ENCODE peak calls at places on chromosomes 3 and 15, in nine cellular contexts. D is mammary epithelial cell, P is mucosa of descending colon, S is AG10803, A is psoas muscle, X is fibroblast of lung, T is cardiac fibroblast, L is GM13977, Z is upper lobe of right lung. R is an unnamed sample.
A peak's percentile ranks its signal among the peaks of the same experiment; 100 is the strongest.

GRCh38 chr15:51837784-51838183 is 8.3 kb downstream of the TMOD3 start:
- DNase-seq in D (no peak), P (no peak), S (no peak), A (no peak), X (peak; percentile 55), T (peak; percentile 52), L (peak; percentile 17), Z (no peak), R (no peak)

GRCh38 chr3:130548356-130548755 is 31.4 kb downstream of the COL6A6 start:
- DNase-seq in D (no peak), P (no peak), S (no peak), A (no peak), X (no peak), T (no peak), L (no peak), Z (no peak), R (no peak)

GRCh38 chr3:56137406-56137805 is 330.9 kb downstream of the ERC2 start:
- DNase-seq in D (no peak), P (no peak), S (no peak), A (no peak), X (peak; percentile 92), T (peak; percentile 72), L (no peak), Z (no peak), R (peak; percentile 73)

GRCh38 chr3:15333099-15333956 is 942 bp upstream of the SH3BP5 start:
- DNase-seq in D (no peak), P (no peak), S (no peak), A (no peak), X (no peak), T (no peak), L (no peak), Z (no peak), R (no peak)

GRCh38 chr15:49675051-49675450 is 54.2 kb downstream of the DTWD1 start:
- DNase-seq in D (peak; percentile 86), P (no peak), S (peak; percentile 93), A (no peak), X (peak; percentile 88), T (peak; percentile 82), L (no peak), Z (no peak), R (peak; percentile 69)

GRCh38 chr15:81088496-81088895 is 45.6 kb upstream of the CFAP161 start:
- DNase-seq in D (no peak), P (no peak), S (no peak), A (no peak), X (no peak), T (no peak), L (no peak), Z (no peak), R (no peak)

GRCh38 chr3:114221881-114222264 is 15.5 kb downstream of the ZNF80 start:
- DNase-seq in D (no peak), P (no peak), S (no peak), A (no peak), X (no peak), T (no peak), L (no peak), Z (no peak), R (no peak)

GRCh38 chr3:187914231-187914630 is 169.0 kb upstream of the BCL6 start:
- DNase-seq in D (peak; percentile 28), P (no peak), S (no peak), A (no peak), X (no peak), T (no peak), L (no peak), Z (no peak), R (peak; percentile 50)

GRCh38 chr3:9715127-9715526 is 11.5 kb downstream of the CPNE9 start:
- DNase-seq in D (no peak), P (no peak), S (no peak), A (no peak), X (no peak), T (no peak), L (no peak), Z (no peak), R (no peak)

DNA sequence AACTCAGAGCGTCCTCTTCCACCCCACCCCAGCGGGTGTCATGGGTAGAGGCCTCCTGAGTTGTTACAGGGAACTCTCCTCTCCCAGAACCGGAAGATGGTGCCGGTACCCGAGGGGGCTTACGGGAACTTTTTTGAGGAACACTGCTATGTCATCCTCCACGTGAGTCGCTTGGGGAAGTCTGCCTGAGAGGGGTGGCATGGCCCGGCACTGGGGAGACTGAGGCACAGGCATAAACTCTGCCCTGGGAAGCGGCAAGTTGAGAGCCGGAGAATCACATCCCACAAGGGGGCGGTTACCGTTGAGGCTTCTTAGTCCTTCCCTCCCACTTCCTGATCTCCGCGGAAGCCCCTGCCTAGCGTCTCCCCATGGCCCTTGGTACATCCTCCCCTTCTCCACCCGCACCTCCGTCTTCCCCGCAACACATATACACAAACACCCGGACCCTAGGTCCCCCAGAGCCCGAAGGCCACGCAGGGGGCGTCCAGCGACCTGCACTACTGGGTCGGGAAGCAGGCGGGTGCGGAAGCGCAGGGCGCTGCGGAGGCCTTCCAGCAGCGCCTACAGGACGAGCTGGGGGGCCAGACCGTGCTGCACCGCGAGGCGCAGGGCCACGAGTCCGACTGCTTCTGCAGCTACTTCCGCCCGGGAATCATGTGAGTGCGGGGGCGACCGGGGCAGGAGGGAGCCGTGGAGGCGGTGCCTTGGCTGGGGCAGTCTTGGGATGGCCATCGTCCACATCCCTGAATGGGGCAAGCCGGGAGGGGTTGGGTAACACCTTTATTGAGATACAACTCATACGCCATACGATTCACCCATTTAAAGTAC is 3.4 kb downstream of the VILL start:
- DNase-seq in D (no peak), P (peak; percentile 90), S (peak; percentile 75), A (peak; percentile 89), X (peak; percentile 83), T (peak; percentile 89), L (peak; percentile 72), Z (peak; percentile 95), R (no peak)
- TF ChIP-seq CTCF in D (no peak), P (no peak), S (no peak), A (no peak), X (no peak), T (no peak), L (no peak), Z (no peak), R (no peak)

DNA sequence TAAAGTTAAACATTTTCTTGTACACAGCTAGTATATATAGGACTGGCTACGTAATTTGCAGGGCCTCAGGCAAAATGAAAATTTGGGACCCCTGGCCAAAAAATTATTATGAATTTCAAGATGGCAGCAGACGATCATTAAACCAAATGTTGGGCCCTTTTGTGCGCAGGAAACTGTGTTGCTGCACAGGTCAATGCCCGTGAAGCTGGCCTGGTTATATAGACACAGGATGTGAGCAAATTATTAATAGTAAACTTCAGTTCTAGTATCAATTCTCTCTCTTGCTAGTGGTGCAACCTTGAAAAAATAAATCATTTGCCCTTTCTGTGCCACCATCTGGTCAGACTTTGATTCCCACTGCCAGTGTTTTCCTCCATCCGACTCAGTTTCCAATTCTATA is 83.5 kb downstream of the MINAR1 start:
- DNase-seq in D (no peak), P (no peak), S (no peak), A (no peak), X (no peak), T (no peak), L (no peak), Z (no peak), R (no peak)
- TF ChIP-seq CTCF in D (no peak), P (no peak), S (no peak), A (no peak), X (no peak), T (no peak), L (no peak), Z (no peak), R (no peak)

DNA sequence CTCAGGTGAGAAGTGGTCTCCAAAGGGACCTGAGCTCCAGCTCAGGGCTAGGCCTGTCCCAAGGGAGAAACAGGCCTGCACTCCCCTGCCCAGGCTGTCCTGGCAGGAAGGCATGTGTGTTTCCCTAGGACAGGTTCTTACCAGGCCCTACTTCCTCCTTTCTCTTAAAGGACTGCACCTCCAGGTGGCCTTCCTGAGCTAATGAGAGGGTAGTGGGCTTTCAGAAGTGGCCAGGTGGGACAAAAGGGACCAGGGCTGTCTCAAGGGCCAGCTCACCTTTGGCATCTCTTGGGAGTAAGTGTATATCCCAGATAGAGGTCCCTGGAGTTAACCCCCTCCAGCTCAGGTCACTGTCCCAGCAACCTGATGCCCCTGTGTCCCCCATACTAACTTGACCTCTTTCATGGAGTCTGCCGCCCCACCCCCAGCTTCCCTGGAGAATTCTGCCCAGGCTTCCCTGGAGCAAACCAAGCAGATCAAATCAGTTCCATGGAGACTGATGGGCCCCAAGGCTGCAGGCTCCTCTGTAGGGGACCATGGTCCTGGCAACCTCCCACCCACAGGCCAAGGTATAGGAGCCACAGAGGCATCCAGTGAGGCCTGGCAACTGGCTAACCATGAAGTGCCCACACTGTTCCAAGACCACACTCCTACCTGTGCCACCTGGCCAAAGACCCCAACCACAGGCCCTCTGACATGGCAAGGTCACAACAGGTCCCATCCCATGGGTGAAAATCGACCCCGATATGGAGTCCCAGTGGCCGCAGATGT is 67.6 kb downstream of the ZNF445 start:
- DNase-seq in D (no peak), P (no peak), S (no peak), A (no peak), X (no peak), T (no peak), L (no peak), Z (no peak), R (no peak)
- TF ChIP-seq CTCF in D (no peak), P (no peak), S (no peak), A (no peak), X (no peak), T (no peak), L (no peak), Z (no peak), R (no peak)

DNA sequence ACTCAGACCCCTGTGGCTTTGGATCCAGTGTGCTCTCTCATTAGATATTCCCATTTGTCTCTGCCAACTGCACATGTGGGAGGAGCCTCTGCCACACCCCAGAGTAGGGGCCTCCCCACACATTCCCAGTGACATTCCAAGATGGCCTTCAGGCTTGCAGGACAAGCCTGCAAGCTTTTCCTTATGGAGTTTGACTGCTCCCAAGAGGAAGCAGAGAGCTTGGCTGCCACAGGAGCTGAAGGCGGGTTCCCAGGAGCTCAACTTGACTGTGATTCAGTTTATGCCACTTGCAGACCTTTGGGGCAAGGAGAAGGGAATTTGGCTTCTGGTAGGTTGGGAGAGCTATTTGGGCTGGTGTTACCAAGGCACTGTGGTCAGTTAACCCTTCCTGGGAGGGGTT is 22.5 kb upstream of the EPHB1 start:
- DNase-seq in D (no peak), P (no peak), S (no peak), A (no peak), X (no peak), T (no peak), L (no peak), Z (no peak), R (no peak)
- TF ChIP-seq CTCF in D (no peak), P (no peak), S (no peak), A (no peak), X (no peak), T (no peak), L (no peak), Z (no peak), R (no peak)

R was measured in MCF 10A.